ENCODE peak calls at places on chromosomes 7 and 10, in seven cellular contexts. P is A549, J is SK-N-SH, Y is HCT116, E is WTC11, W is H1, O is HepG2. X is an unnamed sample.

GRCh38 chr7:25726682-25727357 is 425.2 kb upstream of the NFE2L3 start:
- DNase-seq in O (no peak), P (no peak), E (no peak), W (no peak), Y (no peak), J (no peak), X (no peak)

GRCh38 chr10:121002586-121003205 is 151.5 kb downstream of the WDR11 start:
- DNase-seq in E (no peak), W (no peak), J (no peak), P (no peak), Y (no peak), O (no peak), X (no peak)

GRCh38 chr7:41701542-41701941 is 1.3 kb downstream of the INHBA start:
- DNase-seq in E (no peak), W (no peak), O (no peak), J (no peak), Y (no peak), P (no peak), X (no peak)

GRCh38 chr7:48253020-48253419 is 81.8 kb downstream of the ABCA13 start:
- DNase-seq in Y (no peak), O (no peak), W (no peak), E (no peak), P (no peak), J (no peak), X (no peak)

GRCh38 chr10:125152646-125153368 is 7.6 kb downstream of the CTBP2 start:
- DNase-seq in J (no peak), Y (no peak), P (no peak), E (no peak), W (no peak), O (no peak), X (no peak)

GRCh38 chr7:131898418-131898817 is 342.0 kb upstream of the PODXL start:
- DNase-seq in O (no peak), E (no peak), J (no peak), Y (no peak), W (no peak), P (no peak), X (peak)

GRCh38 chr7:141042222-141043193 is 27.8 kb upstream of the MRPS33 start:
- DNase-seq in O (peak), W (no peak), J (no peak), P (peak), Y (no peak), E (no peak), X (no peak)

GRCh38 chr7:5594616-5595544 is 171.2 kb upstream of the TNRC18 start:
- DNase-seq in O (no peak), J (peak), E (peak), P (peak), W (no peak), Y (no peak), X (peak)

GRCh38 chr7:74015670-74016069 is 12.3 kb upstream of the ELN start:
- DNase-seq in J (no peak), E (no peak), Y (no peak), O (no peak), P (peak), W (no peak), X (no peak)

GRCh38 chr7:44184874-44185446 is 4.3 kb downstream of the GCK start:
- DNase-seq in O (no peak), E (no peak), P (no peak), Y (no peak), J (no peak), W (no peak), X (no peak)

GRCh38 chr10:49139000-49139865 is 5.4 kb upstream of the FAM170B start:
- DNase-seq in Y (no peak), O (no peak), E (no peak), P (no peak), J (no peak), W (no peak), X (no peak)

GRCh38 chr7:112517487-112517886 is 36.7 kb downstream of the LSMEM1 start:
- DNase-seq in W (no peak), E (no peak), J (no peak), O (no peak), Y (no peak), P (no peak), X (no peak)

GRCh38 chr10:5476918-5477525 is 22.3 kb downstream of the CALML5 start:
- DNase-seq in W (no peak), Y (no peak), E (no peak), J (no peak), O (no peak), P (no peak), X (no peak)

GRCh38 chr7:151727579-151728285 is 149.2 kb downstream of the PRKAG2 start:
- DNase-seq in W (peak), E (no peak), O (no peak), P (peak), J (peak), Y (peak), X (peak)
- TF ChIP-seq CTCF in W (no peak), E (no peak), O (no peak), P (no peak), J (peak), Y (no peak), X (no peak)

DNA sequence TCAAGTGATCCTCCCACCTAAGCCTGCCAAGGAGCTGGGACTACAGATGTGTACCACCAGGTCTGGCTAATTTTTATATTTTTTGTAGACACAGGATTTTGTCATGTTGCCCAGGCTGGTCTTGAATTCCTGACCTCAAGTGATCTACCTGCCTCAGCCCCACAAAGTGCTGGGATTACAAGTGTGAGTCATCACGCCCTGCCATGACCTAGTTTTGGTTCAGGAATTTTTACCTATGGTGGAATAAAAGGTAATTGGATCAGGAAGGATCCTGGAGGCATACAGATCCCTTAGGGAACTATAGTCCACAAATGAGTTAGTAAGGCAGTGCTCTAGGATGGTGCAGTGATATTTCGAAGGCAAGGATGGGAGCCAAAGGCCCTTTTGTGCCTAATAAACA is 717.9 kb downstream of the PHTF2 start:
- DNase-seq in W (no peak), Y (no peak), P (no peak), O (no peak), E (no peak), J (no peak), X (no peak)
- TF ChIP-seq MAX in W (no peak), Y (no peak), P (no peak), O (no peak), E (no peak), J (no peak), X (no peak)

DNA sequence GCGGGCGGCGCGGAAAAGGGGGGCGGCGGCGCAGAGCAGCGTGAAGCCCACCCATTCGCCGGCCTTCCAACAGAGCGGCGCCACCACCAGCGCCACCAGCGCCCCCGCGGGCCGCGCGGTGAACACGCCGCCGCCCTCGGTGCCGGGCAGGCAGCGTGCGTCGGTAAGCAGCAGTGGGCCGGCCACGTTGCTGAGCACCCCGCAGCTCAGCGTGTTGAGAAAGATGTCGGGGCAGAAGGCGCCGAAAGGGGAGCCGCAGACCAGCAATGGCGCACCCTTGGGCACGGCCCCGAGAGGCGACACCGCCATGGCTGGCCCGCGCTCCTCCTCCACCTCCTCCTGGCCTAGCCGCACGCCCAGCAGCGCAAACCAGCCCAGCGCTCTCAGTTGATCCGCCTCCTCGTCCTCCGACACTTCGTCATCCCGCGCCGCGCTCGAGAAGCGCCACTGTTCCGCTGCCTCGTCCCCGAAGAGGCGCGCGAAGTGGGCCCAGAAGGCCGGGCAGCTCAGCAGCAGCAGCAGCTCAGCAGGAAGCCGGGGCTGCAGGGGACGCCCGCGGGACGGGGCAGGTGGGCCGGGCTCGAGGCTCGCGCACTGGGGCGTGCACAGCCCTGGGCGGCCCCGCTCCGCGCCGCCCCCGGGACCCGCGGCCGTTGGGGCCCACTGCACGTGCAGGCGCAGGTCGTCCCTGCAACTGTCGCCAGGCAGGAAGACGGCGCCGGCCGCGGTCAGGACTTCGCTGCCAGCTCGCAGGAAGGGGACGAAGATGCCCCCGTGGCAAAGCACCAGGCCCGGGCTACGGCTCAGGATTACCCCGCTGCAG is 623 bp downstream of the TYSND1 start:
- DNase-seq in Y (no peak), J (peak), O (peak), W (no peak), E (peak), P (peak), X (peak)
- TF ChIP-seq CTCF in Y (peak), J (peak), O (peak), W (peak), E (no peak), P (peak), X (peak)

DNA sequence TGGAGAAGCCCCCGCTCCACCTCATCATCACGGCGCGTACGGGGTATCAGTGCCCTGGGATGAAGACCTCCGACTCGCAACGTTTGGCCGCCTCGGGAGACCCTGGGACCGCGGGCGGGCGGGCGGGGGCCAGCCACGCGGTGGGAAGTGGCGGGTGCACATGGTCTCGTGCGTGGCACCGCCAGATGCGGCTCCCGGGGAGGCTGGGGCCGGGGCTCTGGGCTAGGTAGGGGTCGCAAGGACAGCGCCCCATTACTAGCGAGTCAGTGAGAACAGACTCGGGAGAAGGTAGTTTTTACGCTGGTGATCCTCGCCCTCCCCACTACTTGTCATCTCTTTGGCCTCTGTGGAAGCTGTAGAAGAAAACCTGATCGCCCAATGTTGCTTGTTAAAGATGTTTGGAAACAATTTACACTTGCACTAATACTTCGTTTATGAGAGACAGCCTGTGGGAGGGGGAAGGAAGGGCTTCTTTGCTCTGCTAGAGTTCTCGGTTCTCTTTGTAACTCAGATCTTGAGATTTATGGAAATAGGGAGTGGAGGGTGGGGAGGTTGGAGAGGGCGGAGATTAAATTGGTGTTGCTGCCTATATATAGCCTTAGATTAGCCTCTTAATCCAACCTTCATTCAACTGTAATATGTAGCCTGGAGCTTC is 573 bp downstream of the BZW2 start:
- DNase-seq in P (no peak), O (no peak), Y (no peak), J (peak), W (no peak), E (no peak), X (peak)
- TF ChIP-seq MAX in P (no peak), O (no peak), Y (no peak), J (no peak), W (no peak), E (peak), X (no peak)

DNA sequence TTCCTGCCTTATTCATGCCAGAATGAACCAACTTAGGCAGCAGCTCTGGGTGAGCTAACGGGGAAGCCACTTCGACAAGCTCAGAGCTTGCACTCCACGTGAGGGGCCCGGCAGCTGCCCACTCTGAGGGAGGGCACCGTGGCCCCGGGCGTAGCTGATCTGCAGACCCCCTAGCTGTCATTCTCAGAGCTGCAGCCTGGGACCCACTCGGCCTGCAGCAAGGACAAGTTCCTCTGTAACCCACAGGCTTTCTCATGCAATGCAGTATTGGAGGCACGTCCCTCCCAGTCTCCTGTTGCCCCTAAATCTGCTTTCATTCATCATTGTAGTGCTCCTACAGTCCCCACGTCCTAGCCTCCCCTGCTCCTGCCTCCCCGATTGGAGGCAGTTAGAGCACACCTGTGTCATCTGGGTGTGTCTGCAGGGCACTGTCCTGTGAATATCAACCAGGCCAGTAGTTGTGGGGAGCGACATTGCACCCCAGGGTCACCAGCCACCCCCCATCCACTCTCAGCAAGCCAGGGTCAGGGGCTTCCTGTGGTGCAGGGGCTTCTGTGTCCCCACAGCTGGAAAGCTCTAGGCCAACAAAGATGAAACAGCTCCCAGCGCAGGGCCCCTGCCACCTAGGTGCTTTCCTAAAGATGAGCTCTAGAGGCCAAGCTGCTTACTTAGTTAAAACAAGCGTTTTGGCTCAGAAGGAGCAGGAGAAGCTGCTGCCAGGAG is 333.7 kb downstream of the ADARB2 start:
- DNase-seq in J (no peak), W (no peak), Y (no peak), E (peak), O (no peak), P (no peak), X (peak)
- TF ChIP-seq CTCF in J (no peak), W (peak), Y (peak), E (no peak), O (no peak), P (no peak), X (no peak)

DNA sequence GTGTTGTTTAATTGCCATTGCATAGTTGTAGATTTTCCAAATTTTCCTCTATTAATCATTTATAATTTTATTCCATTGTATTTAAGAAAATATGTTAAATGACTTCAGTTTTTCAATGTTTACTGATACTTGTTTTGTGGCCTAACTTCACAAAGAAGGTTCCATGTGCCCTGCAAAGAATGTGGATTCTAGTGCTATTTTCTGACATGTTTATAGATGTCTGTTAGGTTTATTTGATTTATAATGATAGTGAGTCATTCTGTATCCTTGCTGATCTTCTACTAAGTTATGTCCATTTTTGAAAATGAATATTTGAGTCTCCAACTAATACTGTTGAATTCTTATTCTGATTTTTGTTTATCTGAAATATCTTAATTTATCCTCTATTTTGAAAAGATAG is 369.0 kb downstream of the MAGI2 start:
- DNase-seq in J (no peak), P (no peak), O (no peak), E (no peak), Y (no peak), W (no peak), X (no peak)
- TF ChIP-seq MAX in J (no peak), P (no peak), O (no peak), E (no peak), Y (no peak), W (no peak), X (no peak)

X was measured in NB4.